ENCODE peak calls at places on chromosome 3, in ten cellular contexts. S, Z, D, I, R, X, B, N, H and G are unnamed samples.

GRCh38 chr3:138296639-138297038 is 33.0 kb downstream of the NME9 start:
- DNase-seq in D (no peak), S (no peak), B (no peak), H (no peak), N (no peak), Z (no peak), I (no peak), R (no peak), X (no peak), G (no peak)

GRCh38 chr3:139292192-139292591 is 51.6 kb upstream of the MRPS22 start:
- DNase-seq in R (peak), H (peak), Z (no peak), N (no peak), S (no peak), D (no peak), X (no peak), B (no peak), I (no peak), G (no peak)

GRCh38 chr3:98812851-98813374 is 49.8 kb downstream of the ST3GAL6 start:
- DNase-seq in D (no peak), R (peak), N (peak), Z (no peak), I (no peak), H (peak), B (no peak), S (peak), X (no peak), G (no peak)

GRCh38 chr3:60553144-60553543 is 698.1 kb downstream of the FHIT start:
- DNase-seq in I (no peak), H (no peak), D (no peak), B (no peak), R (no peak), Z (no peak), N (no peak), X (no peak), S (no peak), G (no peak)

GRCh38 chr3:195093731-195094130 is 177.2 kb downstream of the XXYLT1 start:
- DNase-seq in D (no peak), X (no peak), N (no peak), S (no peak), H (no peak), Z (no peak), I (no peak), R (no peak), B (no peak), G (no peak)

GRCh38 chr3:21962456-21962855 is 211.4 kb upstream of the ZNF385D start:
- DNase-seq in B (no peak), I (no peak), R (peak), H (no peak), S (no peak), X (no peak), Z (no peak), N (no peak), D (no peak), G (no peak)

GRCh38 chr3:107632576-107632975 is 109.8 kb downstream of the BBX start:
- DNase-seq in H (no peak), D (no peak), R (no peak), S (no peak), N (no peak), I (no peak), Z (no peak), X (no peak), B (no peak), G (no peak)

GRCh38 chr3:161296814-161297213 is 74.5 kb downstream of the SPTSSB start:
- DNase-seq in H (no peak), N (no peak), R (no peak), Z (no peak), X (no peak), I (no peak), B (no peak), D (no peak), S (no peak), G (no peak)

GRCh38 chr3:124292329-124292728 is 300.4 kb upstream of the ROPN1 start:
- DNase-seq in X (no peak), Z (no peak), B (no peak), R (no peak), D (no peak), S (peak), H (no peak), N (peak), I (no peak), G (no peak)